ENCODE peak calls at places on chromosomes 2 and 18, in ten cellular contexts. J is HT1080; Y is hepatocyte; U is stimulated activated CD4-positive, alpha-beta T cell treated with anti-CD3 and anti-CD28 coated beads, Interleukin-2, amount 100 ng/mL, for 48 hours; I is NCI-H1436; H is ELR; S is substantia nigra; E is mesothelial cell of epicardium; Q is tibial nerve; O is HT-29. K is an unnamed sample.

GRCh38 chr2:233996436-233996835 is 54.1 kb upstream of the SPP2 start:
- DNase-seq in J (no peak), Y (no peak), U (no peak), I (no peak), H (no peak), S (no peak), E (no peak), Q (no peak), O (no peak), K (no peak)

GRCh38 chr2:236157366-236157765 is 10.8 kb downstream of the GBX2 start:
- DNase-seq in J (peak; percentile 28), Y (no peak), U (no peak), I (no peak), H (no peak), S (no peak), E (no peak), Q (no peak), O (no peak), K (no peak)

GRCh38 chr2:129777757-129778607 is 201.5 kb upstream of the RAB6C start:
- DNase-seq in J (no peak), Y (no peak), U (no peak), I (no peak), H (no peak), S (no peak), E (no peak), Q (no peak), O (no peak), K (no peak)

GRCh38 chr2:238139141-238139840 is 823 bp downstream of the KLHL30 start:
- DNase-seq in J (no peak), Y (no peak), U (peak; percentile 54), I (no peak), H (no peak), S (no peak), E (no peak), Q (no peak), O (peak; percentile 24), K (no peak)

GRCh38 chr2:178271629-178272333 is 77.5 kb downstream of the OSBPL6 start:
- DNase-seq in J (no peak), Y (peak; percentile 10), U (no peak), I (no peak), H (no peak), S (peak; percentile 42), E (no peak), Q (peak; percentile 49), O (no peak), K (no peak)

GRCh38 chr2:18762667-18763066 is 173.3 kb upstream of the NT5C1B start:
- DNase-seq in J (no peak), Y (no peak), U (no peak), I (no peak), H (no peak), S (no peak), E (no peak), Q (no peak), O (no peak), K (no peak)

GRCh38 chr2:186822323-186822722 is 26.6 kb downstream of the ZSWIM2 start:
- DNase-seq in J (no peak), Y (no peak), U (no peak), I (no peak), H (no peak), S (no peak), E (no peak), Q (no peak), O (no peak), K (no peak)

GRCh38 chr2:189171956-189172609 is 7.5 kb downstream of the COL5A2 start:
- DNase-seq in J (no peak), Y (no peak), U (no peak), I (no peak), H (no peak), S (no peak), E (no peak), Q (no peak), O (no peak), K (no peak)

GRCh38 chr18:6994053-6994452 is 123.5 kb downstream of the LAMA1 start:
- DNase-seq in J (no peak), Y (peak; percentile 17), U (no peak), I (no peak), H (no peak), S (no peak), E (no peak), Q (no peak), O (no peak), K (no peak)

GRCh38 chr2:190837417-190837816 is 43.2 kb upstream of the GLS start:
- DNase-seq in J (peak; percentile 95), Y (no peak), U (no peak), I (no peak), H (peak; percentile 82), S (no peak), E (no peak), Q (no peak), O (no peak), K (no peak)

GRCh38 chr18:8959551-8960135 is 142.9 kb upstream of the NDUFV2 start:
- DNase-seq in J (no peak), Y (peak; percentile 14), U (no peak), I (no peak), H (no peak), S (no peak), E (no peak), Q (no peak), O (no peak), K (no peak)

GRCh38 chr2:75637568-75637967 is 9.0 kb upstream of the MRPL19 start:
- DNase-seq in J (no peak), Y (no peak), U (no peak), I (no peak), H (no peak), S (no peak), E (no peak), Q (no peak), O (no peak), K (no peak)

GRCh38 chr2:69659349-69659748 is 15.8 kb upstream of the AAK1 start:
- DNase-seq in J (no peak), Y (no peak), U (no peak), I (no peak), H (no peak), S (no peak), E (no peak), Q (no peak), O (no peak), K (no peak)

GRCh38 chr18:61876899-61877298 is 15.9 kb downstream of the RNF152 start:
- DNase-seq in J (no peak), Y (no peak), U (no peak), I (no peak), H (no peak), S (peak; percentile 23), E (no peak), Q (no peak), O (no peak), K (no peak)

GRCh38 chr18:11176416-11176815 is 27.0 kb upstream of the PIEZO2 start:
- DNase-seq in J (peak; percentile 10), Y (no peak), U (no peak), I (no peak), H (peak; percentile 34), S (no peak), E (no peak), Q (no peak), O (no peak), K (no peak)

GRCh38 chr2:392921-393270 is 105.0 kb upstream of the ALKAL2 start:
- DNase-seq in J (no peak), Y (no peak), U (no peak), I (no peak), H (no peak), S (no peak), E (no peak), Q (no peak), O (no peak), K (no peak)

GRCh38 chr2:209348453-209348852 is 75.4 kb upstream of the MAP2 start:
- DNase-seq in J (no peak), Y (no peak), U (no peak), I (no peak), H (no peak), S (no peak), E (no peak), Q (no peak), O (no peak), K (no peak)

GRCh38 chr2:29130295-29130694 is 15.1 kb downstream of the CLIP4 start:
- DNase-seq in J (peak; percentile 81), Y (peak; percentile 45), U (peak; percentile 17), I (peak; percentile 12), H (peak; percentile 83), S (peak; percentile 15), E (no peak), Q (no peak), O (peak; percentile 79), K (no peak)

GRCh38 chr18:10985689-10986088 is 163.7 kb downstream of the PIEZO2 start:
- DNase-seq in J (no peak), Y (no peak), U (no peak), I (no peak), H (no peak), S (no peak), E (no peak), Q (no peak), O (no peak), K (no peak)

GRCh38 chr2:181984814-181985631 is 630 bp upstream of the PPP1R1C start:
- DNase-seq in J (no peak), Y (no peak), U (no peak), I (no peak), H (no peak), S (no peak), E (no peak), Q (no peak), O (no peak), K (no peak)

K was measured in NCI-H526.